ENCODE peak calls at places on chromosome 21, in six cellular contexts. I, X, E, L, V and T are unnamed samples. For H3K36me3, the result is how much of the 10 kb centered on the place peaks cover.

GRCh38 chr21:35217504-35218060 is 168.5 kb upstream of the RUNX1 start:
- ATAC-seq in V (no peak), L (peak), I (peak), X (no peak), E (peak), T (no peak)

GRCh38 chr21:16309250-16309971 is 579.6 kb downstream of the USP25 start:
- ATAC-seq in V (peak), X (no peak), E (no peak), L (no peak), I (no peak), T (no peak)

GRCh38 chr21:35006771-35007170 is 42.3 kb downstream of the RUNX1 start:
- ATAC-seq in E (no peak), X (no peak), L (no peak), I (no peak), V (no peak), T (no peak)

GRCh38 chr21:21101911-21102310 is 103.7 kb downstream of the NCAM2 start:
- ATAC-seq in V (no peak), X (peak), L (no peak), E (no peak), I (peak), T (no peak)

GRCh38 chr21:17270234-17270633 is 242.6 kb upstream of the CXADR start:
- ATAC-seq in I (no peak), X (peak), E (no peak), V (no peak), L (no peak), T (peak)

GRCh38 chr21:35606578-35606977 is 453.7 kb downstream of the SETD4 start:
- ATAC-seq in I (no peak), L (no peak), V (no peak), X (no peak), E (no peak), T (no peak)

GRCh38 chr21:14744368-14744767 is 198.3 kb upstream of the SAMSN1 start:
- ATAC-seq in E (no peak), L (no peak), X (no peak), I (peak), V (no peak), T (no peak)

GRCh38 chr21:16815228-16815627 is 697.6 kb upstream of the CXADR start:
- ATAC-seq in L (no peak), V (no peak), E (no peak), I (no peak), X (no peak), T (no peak)

GRCh38 chr21:42432695-42433094 is 29.0 kb downstream of the UBASH3A start:
- ATAC-seq in V (no peak), E (no peak), L (no peak), I (no peak), X (no peak), T (no peak)

GRCh38 chr21:19541612-19542011 is 1138.0 kb upstream of the TMPRSS15 start:
- ATAC-seq in L (no peak), X (peak), V (no peak), I (no peak), E (no peak), T (no peak)

GRCh38 chr21:42556960-42557359 is 43.3 kb downstream of the SLC37A1 start:
- ATAC-seq in V (peak), X (no peak), E (no peak), L (no peak), I (no peak), T (no peak)

GRCh38 chr21:14541840-14542495 is 4.1 kb downstream of the SAMSN1 start:
- ATAC-seq in I (peak), E (no peak), X (no peak), L (no peak), V (peak), T (no peak)

GRCh38 chr21:44319407-44320065 is 19.7 kb downstream of the CFAP410 start:
- ATAC-seq in X (no peak), V (no peak), I (no peak), L (no peak), E (no peak), T (no peak)

GRCh38 chr21:44318489-44319285 is 18.8 kb downstream of the PFKL start:
- ATAC-seq in V (no peak), I (no peak), E (no peak), X (no peak), L (no peak), T (no peak)

GRCh38 chr21:44322621-44323325 is 16.4 kb downstream of the CFAP410 start:
- ATAC-seq in I (no peak), E (no peak), V (no peak), L (no peak), X (no peak), T (no peak)

GRCh38 chr21:44321846-44322450 is 17.2 kb downstream of the CFAP410 start:
- ATAC-seq in V (no peak), E (peak), L (no peak), X (no peak), I (no peak), T (no peak)

DNA sequence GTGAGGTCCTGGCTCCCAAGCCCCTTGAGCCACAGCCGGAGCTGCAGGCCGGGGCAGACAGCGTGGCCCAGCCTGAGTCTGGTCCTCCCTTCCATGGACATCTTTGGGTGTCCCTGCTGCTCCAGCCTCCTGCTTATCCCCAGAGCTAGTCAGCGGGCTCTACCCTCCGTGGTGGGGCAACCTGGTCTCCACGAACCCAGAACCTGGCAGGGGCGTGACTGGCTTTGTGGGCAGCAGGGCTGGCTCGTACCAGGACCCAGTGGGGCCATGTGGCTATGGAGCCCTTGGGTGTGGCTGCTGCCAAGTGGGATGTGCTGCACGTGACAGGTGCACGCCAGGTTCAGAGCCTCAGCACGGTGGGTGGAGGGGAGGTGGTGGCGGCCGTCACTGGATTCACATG is 18.3 kb downstream of the CFAP410 start:
- ATAC-seq in E (no peak), V (no peak), L (no peak), I (no peak), X (no peak), T (no peak)
- H3K36me3 ChIP-seq in E (under half), V (under half), L (half or more), I (half or more), X (half or more), T (half or more)

GRCh38 chr21:45428534-45428933 is 23.6 kb downstream of the COL18A1 start:
- ATAC-seq in L (no peak), E (no peak), X (no peak), I (no peak), V (no peak), T (no peak)

GRCh38 chr21:45429221-45430164 is 24.5 kb downstream of the COL18A1 start:
- ATAC-seq in I (no peak), L (no peak), X (no peak), V (no peak), E (no peak), T (no peak)

GRCh38 chr21:45430521-45431501 is 25.8 kb downstream of the COL18A1 start:
- ATAC-seq in E (peak), V (no peak), X (peak), L (no peak), I (peak), T (no peak)

GRCh38 chr21:45424854-45425795 is 20.2 kb downstream of the COL18A1 start:
- ATAC-seq in V (no peak), I (no peak), X (no peak), E (no peak), L (no peak), T (no peak)

DNA sequence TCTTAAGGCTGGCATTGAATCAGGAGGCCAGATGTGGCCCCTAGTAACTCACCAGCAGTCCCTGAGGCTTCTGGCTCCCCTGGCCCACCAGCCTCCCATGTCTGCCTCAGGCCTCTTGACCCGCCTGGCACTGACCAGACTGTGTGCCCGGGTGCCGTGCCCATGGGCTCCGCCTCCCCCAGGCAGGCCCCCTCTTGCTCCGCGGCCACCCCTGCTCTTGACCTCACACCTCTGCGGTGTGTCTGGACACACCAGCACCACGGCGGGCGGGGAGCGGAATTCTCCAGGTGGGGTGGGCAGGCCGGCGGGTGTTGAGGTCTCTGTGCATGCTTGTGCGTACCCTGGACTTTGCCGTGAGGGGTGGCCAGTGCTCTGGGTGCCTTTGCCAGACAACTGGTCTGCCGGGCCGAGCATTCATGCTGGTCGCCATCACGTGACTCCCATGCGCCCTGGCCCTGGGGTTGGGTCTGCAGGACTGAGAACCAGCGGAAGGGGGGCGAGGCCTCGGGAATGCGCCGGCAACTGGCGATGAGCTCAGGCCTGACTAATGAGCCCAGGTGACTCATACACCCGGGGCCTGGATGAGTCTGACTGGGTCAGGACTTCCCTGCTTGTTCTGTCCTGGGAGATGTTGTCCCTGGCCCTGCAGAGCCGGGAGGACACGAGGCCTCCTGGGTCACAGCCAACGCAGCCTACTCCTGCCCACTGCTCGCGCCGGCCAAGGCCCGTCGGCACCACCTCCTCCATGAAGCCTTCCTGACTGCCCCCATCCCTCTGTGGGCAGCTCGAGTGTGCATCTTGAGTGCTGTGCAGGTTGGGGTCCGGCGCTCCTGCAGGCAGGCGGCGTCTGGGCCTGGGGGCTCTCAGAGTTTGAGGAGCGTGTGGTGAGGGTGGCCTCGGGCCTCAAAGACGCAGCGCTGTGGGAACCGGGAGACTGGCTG is 22.6 kb downstream of the COL18A1 start:
- ATAC-seq in X (peak), V (no peak), E (peak), I (peak), L (no peak), T (peak)
- TF ChIP-seq POLR2A in X (no peak), V (no peak), E (no peak), I (no peak), L (no peak), T (no peak)

GRCh38 chr21:41043008-41043407 is 125.0 kb upstream of the BACE2 start:
- ATAC-seq in E (no peak), L (no peak), I (no peak), V (no peak), X (peak), T (no peak)
- TF ChIP-seq POLR2AphosphoS5 in E (no peak), L (no peak), I (no peak), V (no peak), X (no peak), T (no peak)

DNA sequence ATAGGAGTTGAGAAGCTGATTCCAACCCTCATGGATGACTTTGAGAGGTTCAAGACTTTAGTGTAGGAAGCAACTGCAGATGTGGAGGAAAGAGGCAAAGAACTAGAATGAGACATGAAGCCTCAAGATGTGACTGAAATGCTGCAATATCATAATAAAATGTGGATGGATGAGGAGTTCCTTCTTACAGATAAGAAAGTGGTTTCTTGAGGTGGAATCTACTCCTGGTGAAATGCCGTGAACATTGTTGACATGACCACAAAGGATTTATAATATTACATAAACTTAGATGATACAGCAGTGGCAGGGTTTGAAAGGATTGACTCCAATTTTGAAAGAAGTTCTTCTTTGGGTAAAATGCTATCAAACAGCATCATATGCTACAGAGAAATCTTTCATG is 28.8 kb downstream of the LTN1 start:
- ATAC-seq in X (no peak), I (no peak), L (no peak), V (no peak), E (no peak), T (no peak)
- H3K36me3 ChIP-seq in X (under half), I (half or more), L (under half), V (under half), E (under half), T (under half)

GRCh38 chr21:31530918-31531705 is 128.4 kb upstream of the SOD1 start:
- ATAC-seq in V (no peak), X (no peak), L (peak), I (no peak), E (no peak), T (no peak)
- TF ChIP-seq POLR2A in V (no peak), X (no peak), L (no peak), I (no peak), E (no peak), T (no peak)

GRCh38 chr21:39033878-39034589 is 149.2 kb downstream of the PSMG1 start:
- ATAC-seq in E (no peak), X (peak), L (peak), I (no peak), V (no peak), T (peak)
- TF ChIP-seq POLR2AphosphoS5 in E (no peak), X (peak), L (peak), I (no peak), V (no peak), T (no peak)

GRCh38 chr21:25756190-25756932 is 21.6 kb downstream of the GABPA start:
- ATAC-seq in L (no peak), I (no peak), E (no peak), V (no peak), X (no peak), T (no peak)
- H3K36me3 ChIP-seq in L (under half), I (half or more), E (under half), V (under half), X (half or more), T (half or more)

DNA sequence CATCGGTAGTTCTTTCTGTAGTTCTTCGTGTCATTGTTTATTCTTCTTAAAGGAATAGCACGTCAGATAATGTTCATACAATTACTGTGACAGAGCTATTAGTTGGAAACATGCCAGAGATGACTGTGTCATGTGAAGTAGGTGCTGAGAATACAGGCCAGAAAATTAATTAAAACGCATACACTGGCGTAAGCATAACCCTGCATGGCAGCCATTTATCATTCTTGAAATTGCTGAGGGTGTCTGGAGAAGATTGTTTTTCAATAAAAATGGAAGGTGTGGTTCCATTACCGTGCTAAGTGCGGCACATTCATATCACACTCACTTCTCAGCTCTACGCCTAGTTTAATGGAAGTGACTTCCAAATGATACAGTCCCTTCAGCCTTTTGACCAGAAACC is 7.8 kb downstream of the ETS2 start:
- ATAC-seq in E (no peak), X (no peak), V (no peak), I (no peak), L (no peak), T (no peak)
- TF ChIP-seq POLR2A in E (no peak), X (no peak), V (no peak), I (no peak), L (no peak), T (no peak)

GRCh38 chr21:36989699-36990507 is 16.6 kb upstream of the RIPPLY3 start:
- ATAC-seq in E (peak), L (peak), V (peak), I (peak), X (peak), T (peak)
- TF ChIP-seq POLR2AphosphoS5 in E (peak), L (peak), V (peak), I (peak), X (no peak), T (no peak)